ENCODE peak calls at places on chromosomes 5 and 9, in eight cellular contexts. I, N, V, T, A, C, W and R are unnamed samples. For H3K4me1, the result is how much of the 10 kb centered on the place peaks cover.

GRCh38 chr9:33249087-33249657 is 9.2 kb downstream of the SPINK4 start:
- DNase-seq in I (peak), N (no peak), V (peak), T (no peak), A (no peak), C (no peak), W (no peak), R (no peak)

GRCh38 chr9:87375397-87376073 is 122.1 kb upstream of the DAPK1 start:
- DNase-seq in I (no peak), N (no peak), V (no peak), T (peak), A (no peak), C (no peak), W (no peak), R (no peak)

GRCh38 chr9:90966475-90967150 is 165.0 kb downstream of the SYK start:
- DNase-seq in I (no peak), N (no peak), V (no peak), T (peak), A (no peak), C (no peak), W (no peak), R (no peak)

GRCh38 chr5:56763711-56764466 is 51.5 kb upstream of the MAP3K1 start:
- DNase-seq in I (no peak), N (no peak), V (no peak), T (peak), A (no peak), C (no peak), W (no peak), R (peak)

GRCh38 chr5:67089200-67089725 is 107.3 kb downstream of the CD180 start:
- DNase-seq in I (no peak), N (no peak), V (no peak), T (peak), A (no peak), C (peak), W (no peak), R (no peak)

GRCh38 chr9:99419099-99419498 is 197.0 kb downstream of the SEC61B start:
- DNase-seq in I (no peak), N (no peak), V (no peak), T (no peak), A (no peak), C (no peak), W (no peak), R (no peak)

GRCh38 chr9:113712053-113712452 is 164.1 kb upstream of the ZNF618 start:
- DNase-seq in I (peak), N (no peak), V (no peak), T (peak), A (no peak), C (no peak), W (no peak), R (no peak)

GRCh38 chr5:120413706-120414105 is 50.4 kb upstream of the PRR16 start:
- DNase-seq in I (no peak), N (no peak), V (no peak), T (peak), A (no peak), C (no peak), W (no peak), R (no peak)

GRCh38 chr5:91151947-91152346 is 231.2 kb downstream of the ARRDC3 start:
- DNase-seq in I (peak), N (no peak), V (peak), T (peak), A (no peak), C (no peak), W (peak), R (no peak)

GRCh38 chr9:4786599-4786998 is 6.1 kb upstream of the RCL1 start:
- DNase-seq in I (no peak), N (no peak), V (no peak), T (no peak), A (no peak), C (no peak), W (no peak), R (no peak)

GRCh38 chr9:105911104-105911911 is 217.0 kb downstream of the TMEM38B start:
- DNase-seq in I (no peak), N (peak), V (no peak), T (peak), A (no peak), C (no peak), W (no peak), R (no peak)

GRCh38 chr9:20805766-20806165 is 121.7 kb downstream of the FOCAD start:
- DNase-seq in I (no peak), N (no peak), V (no peak), T (no peak), A (no peak), C (no peak), W (no peak), R (no peak)

DNA sequence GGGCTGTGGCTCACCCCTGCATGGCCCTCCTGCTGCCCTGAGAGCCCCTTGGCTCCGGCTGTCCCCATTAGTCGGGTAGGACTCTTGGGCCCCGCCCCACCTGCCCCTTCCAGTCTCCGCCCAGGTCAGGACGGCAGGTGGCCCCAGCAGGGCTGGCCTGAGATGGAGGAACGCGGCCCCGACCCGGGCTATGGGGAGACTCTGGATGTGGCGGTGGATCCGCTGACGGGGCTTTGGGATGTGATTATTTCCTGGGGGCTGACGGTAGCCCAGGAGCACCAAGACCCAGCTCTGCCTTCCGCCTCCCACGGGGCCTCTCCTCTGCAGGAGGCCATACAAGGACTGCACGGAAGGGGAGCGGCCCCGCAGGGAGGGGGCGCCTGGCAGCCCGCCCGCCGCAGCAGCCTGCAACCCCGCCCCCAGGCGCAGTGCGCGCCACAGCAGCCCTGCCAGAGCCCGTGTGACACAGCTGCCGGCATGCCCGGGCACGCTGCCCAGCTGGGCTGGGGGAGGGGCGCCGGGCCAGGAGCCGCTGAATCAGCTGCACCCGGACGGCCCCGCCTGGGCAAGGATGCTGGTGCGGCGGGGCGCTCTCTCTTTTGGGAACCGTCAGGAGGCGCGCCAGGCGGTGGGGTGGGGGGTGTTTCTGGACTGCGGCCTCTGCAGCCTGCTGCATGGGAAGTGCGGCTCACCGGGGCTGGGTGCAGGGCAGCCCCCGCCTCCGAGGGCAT is 9.2 kb downstream of the TMEM250 start:
- DNase-seq in I (peak), N (no peak), V (peak), T (peak), A (peak), C (peak), W (peak), R (peak)
- H3K4me1 ChIP-seq in I (half or more), N (under half), V (under half), T (under half), A (under half), C (under half), W (half or more), R (under half)

GRCh38 chr9:100474950-100475276 is 2.0 kb downstream of the TMEFF1 start:
- DNase-seq in I (no peak), N (no peak), V (no peak), T (no peak), A (no peak), C (no peak), W (no peak), R (no peak)
- H3K4me3 ChIP-seq in I (no peak), N (peak), V (no peak), T (no peak), A (no peak), C (no peak), W (no peak), R (no peak)

DNA sequence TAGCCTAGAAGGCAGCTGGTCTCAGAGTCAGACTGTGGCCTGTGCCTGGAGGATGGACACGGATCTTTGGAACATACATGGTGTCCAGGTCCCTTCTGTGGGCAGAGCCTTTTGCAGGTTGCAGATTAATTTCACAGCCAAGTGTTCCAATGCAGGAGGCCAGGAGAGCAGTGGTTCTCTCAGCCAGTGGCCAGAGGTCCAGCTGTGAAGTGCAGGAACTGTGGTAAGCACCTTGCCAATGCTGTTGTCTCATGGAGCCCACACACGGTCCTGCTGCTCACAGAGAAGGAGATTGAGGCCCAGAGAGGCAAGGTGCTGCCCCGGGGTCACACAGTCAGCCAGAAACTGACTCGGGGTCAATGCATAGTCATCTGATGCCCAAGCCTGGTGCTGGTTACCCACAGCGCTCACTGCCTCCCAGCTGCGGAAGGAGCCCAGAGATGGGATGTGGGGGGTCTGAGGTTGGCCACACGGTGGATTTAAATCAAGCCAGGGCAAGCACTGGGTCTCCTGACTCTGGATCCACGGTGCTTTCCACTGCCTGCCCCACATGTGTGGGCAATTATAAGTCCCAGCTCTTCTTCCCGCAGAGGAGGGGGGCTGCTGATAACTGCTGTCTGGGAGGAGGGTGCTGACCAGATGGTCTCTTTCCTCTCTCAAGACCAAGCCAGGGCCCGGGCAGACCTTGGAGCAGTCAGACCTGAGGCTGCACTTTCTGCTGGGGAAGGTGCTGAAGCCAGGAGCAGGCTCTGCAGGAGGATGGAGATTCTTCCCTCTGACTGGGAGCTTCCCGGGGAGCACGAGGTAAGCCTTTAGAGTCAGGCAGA is 2.8 kb downstream of the PDGFRB start:
- DNase-seq in I (no peak), N (no peak), V (no peak), T (no peak), A (no peak), C (no peak), W (no peak), R (no peak)
- H3K4me1 ChIP-seq in I (under half), N (under half), V (under half), T (under half), A (under half), C (under half), W (under half), R (under half)

GRCh38 chr5:38468202-38468656 is 88.2 kb downstream of the LIFR start:
- DNase-seq in I (no peak), N (no peak), V (peak), T (peak), A (peak), C (peak), W (no peak), R (no peak)
- H3K4me3 ChIP-seq in I (no peak), N (no peak), V (no peak), T (peak), A (no peak), C (peak), W (no peak), R (no peak)

GRCh38 chr5:95617057-95617456 is 2.8 kb upstream of the GPR150 start:
- DNase-seq in I (no peak), N (no peak), V (no peak), T (peak), A (no peak), C (no peak), W (no peak), R (no peak)
- H3K4me1 ChIP-seq in I (under half), N (under half), V (under half), T (under half), A (under half), C (under half), W (under half), R (under half)

DNA sequence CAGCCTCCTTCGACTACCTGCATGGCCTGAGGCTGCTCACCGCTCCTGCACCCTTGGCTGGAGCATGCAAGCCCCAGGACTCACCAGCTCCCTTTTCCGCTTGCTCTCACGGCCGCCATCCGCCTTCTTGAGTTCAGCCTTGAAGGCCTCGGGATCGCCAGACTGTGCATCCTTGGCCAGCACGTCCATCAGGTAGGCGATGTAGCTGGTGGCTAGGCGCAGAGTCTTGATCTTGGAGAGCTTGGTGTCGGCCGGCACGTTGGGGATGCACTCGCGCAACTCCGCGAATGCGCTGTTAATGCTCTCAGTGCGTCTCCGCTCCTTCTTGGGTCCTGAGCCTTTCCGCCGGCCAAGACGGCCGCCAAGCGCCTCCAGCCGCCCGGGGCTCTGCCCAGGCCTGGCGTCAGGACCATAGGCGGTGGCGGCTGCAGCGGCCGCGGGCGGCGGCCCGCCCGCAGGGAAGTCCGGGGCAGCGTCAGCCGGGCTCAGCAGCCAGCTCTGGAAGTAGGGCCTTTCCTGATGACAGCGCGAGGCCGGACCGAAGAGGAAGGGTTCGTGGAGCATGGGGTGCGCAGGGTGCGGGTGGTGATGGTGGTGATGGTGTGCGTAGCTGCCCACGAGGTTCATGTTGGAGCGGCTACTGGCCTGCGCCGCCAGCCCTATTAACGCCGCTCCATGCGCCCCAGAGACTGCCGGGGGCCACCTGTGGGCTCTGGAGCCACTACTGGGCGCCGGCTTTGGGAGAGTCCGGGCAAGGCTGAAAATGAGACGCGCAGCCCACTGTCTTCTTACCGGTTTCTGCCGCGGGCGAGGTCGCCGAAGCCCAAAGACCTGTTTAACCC is 424 bp downstream of the HAND1 start:
- DNase-seq in I (no peak), N (no peak), V (no peak), T (no peak), A (no peak), C (no peak), W (no peak), R (peak)
- H3K4me3 ChIP-seq in I (peak), N (peak), V (peak), T (peak), A (peak), C (peak), W (peak), R (peak)

DNA sequence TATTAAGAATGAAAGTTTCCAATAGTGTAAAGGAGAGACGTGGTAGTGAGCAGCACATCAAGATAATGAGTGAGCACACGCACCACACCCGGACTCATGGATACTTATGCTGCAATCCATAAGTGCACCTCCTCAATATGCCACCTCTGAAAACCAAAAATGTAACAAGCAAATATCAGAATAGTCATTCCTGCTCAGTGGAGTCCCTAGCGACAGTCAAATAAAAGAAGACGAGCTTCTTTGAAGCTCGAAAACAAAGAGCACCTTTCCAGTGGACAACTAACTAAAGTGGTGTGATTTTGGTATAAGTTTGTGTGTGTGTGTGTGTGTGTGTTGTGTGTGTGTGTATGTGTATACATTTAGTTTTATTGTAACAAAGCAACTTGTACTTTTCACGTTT is 241.3 kb downstream of the DEPDC1B start:
- DNase-seq in I (no peak), N (no peak), V (no peak), T (no peak), A (no peak), C (no peak), W (no peak), R (no peak)
- H3K4me1 ChIP-seq in I (under half), N (under half), V (under half), T (under half), A (under half), C (under half), W (under half), R (under half)

GRCh38 chr9:17009071-17009470 is 125.8 kb upstream of the CNTLN start:
- DNase-seq in I (no peak), N (no peak), V (no peak), T (no peak), A (no peak), C (no peak), W (no peak), R (no peak)

GRCh38 chr9:17005085-17005484 is 129.8 kb upstream of the CNTLN start:
- DNase-seq in I (peak), N (peak), V (peak), T (peak), A (peak), C (peak), W (no peak), R (peak)

GRCh38 chr9:17003576-17004240 is 131.1 kb upstream of the CNTLN start:
- DNase-seq in I (no peak), N (no peak), V (no peak), T (peak), A (no peak), C (no peak), W (no peak), R (no peak)

GRCh38 chr9:17004500-17004899 is 130.3 kb upstream of the CNTLN start:
- DNase-seq in I (no peak), N (no peak), V (no peak), T (peak), A (no peak), C (no peak), W (no peak), R (no peak)
- H3K4me3 ChIP-seq in I (no peak), N (no peak), V (no peak), T (no peak), A (no peak), C (no peak), W (no peak), R (no peak)

GRCh38 chr5:37801521-37801920 is 38.3 kb downstream of the GDNF start:
- DNase-seq in I (no peak), N (no peak), V (no peak), T (no peak), A (no peak), C (no peak), W (no peak), R (no peak)

GRCh38 chr5:37807015-37807414 is 32.8 kb downstream of the GDNF start:
- DNase-seq in I (no peak), N (no peak), V (no peak), T (no peak), A (no peak), C (no peak), W (no peak), R (no peak)

GRCh38 chr5:37804401-37804800 is 35.4 kb downstream of the GDNF start:
- DNase-seq in I (no peak), N (no peak), V (no peak), T (no peak), A (no peak), C (no peak), W (no peak), R (no peak)

GRCh38 chr5:37806016-37806415 is 33.8 kb downstream of the GDNF start:
- DNase-seq in I (no peak), N (no peak), V (no peak), T (no peak), A (no peak), C (no peak), W (no peak), R (no peak)

GRCh38 chr5:37803487-37803886 is 36.4 kb downstream of the GDNF start:
- DNase-seq in I (no peak), N (no peak), V (no peak), T (no peak), A (no peak), C (no peak), W (no peak), R (no peak)
- H3K4me1 ChIP-seq in I (under half), N (under half), V (under half), T (under half), A (under half), C (under half), W (under half), R (under half)